ENCODE peak calls at places on chromosomes 11 and 22, in seven cellular contexts. Y is heart left ventricle, R is ovary, C is lower leg skin, U is IMR-90, H is spleen, D is transverse colon. J is an unnamed sample.
A peak's percentile ranks its signal among the peaks of the same experiment; 100 is the strongest.

GRCh38 chr11:122436188-122436555 is 219.3 kb upstream of the UBASH3B start:
- DNase-seq in Y (no peak), R (no peak), C (no peak), U (no peak), H (no peak), D (no peak), J (no peak)

GRCh38 chr11:102799656-102800339 is 1.8 kb upstream of the MMP1 start:
- DNase-seq in Y (no peak), R (no peak), C (no peak), U (peak; percentile 55), H (no peak), D (no peak), J (no peak)

GRCh38 chr11:73266644-73267015 is 5.5 kb upstream of the P2RY6 start:
- DNase-seq in Y (no peak), R (no peak), C (no peak), U (no peak), H (no peak), D (no peak), J (no peak)

GRCh38 chr11:39374963-39375698 is 2084.3 kb downstream of the LRRC4C start:
- DNase-seq in Y (no peak), R (no peak), C (no peak), U (peak; percentile 2), H (no peak), D (no peak), J (peak; percentile 47)

GRCh38 chr11:73308963-73309960 is 1.2 kb downstream of the ARHGEF17 start:
- DNase-seq in Y (peak; percentile 93), R (peak; percentile 92), C (peak; percentile 70), U (peak; percentile 96), H (peak; percentile 91), D (peak; percentile 84), J (peak; percentile 91)

GRCh38 chr11:23284626-23285025 is 424.4 kb upstream of the CCDC179 start:
- DNase-seq in Y (no peak), R (no peak), C (no peak), U (peak; percentile 79), H (no peak), D (no peak), J (no peak)

GRCh38 chr11:13316528-13316961 is 39.0 kb downstream of the BMAL1 start:
- DNase-seq in Y (no peak), R (peak; percentile 74), C (no peak), U (peak; percentile 55), H (no peak), D (no peak), J (no peak)

GRCh38 chr22:25626146-25626992 is 61.9 kb downstream of the GRK3 start:
- DNase-seq in Y (no peak), R (no peak), C (no peak), U (no peak), H (no peak), D (no peak), J (no peak)

GRCh38 chr11:121406291-121406690 is 45.8 kb upstream of the SORL1 start:
- DNase-seq in Y (no peak), R (no peak), C (no peak), U (no peak), H (no peak), D (no peak), J (no peak)

GRCh38 chr11:36027731-36028130 is 83.9 kb downstream of the LDLRAD3 start:
- DNase-seq in Y (no peak), R (no peak), C (no peak), U (no peak), H (no peak), D (no peak), J (no peak)

GRCh38 chr22:31707519-31707918 is 42.4 kb downstream of the PRR14L start:
- DNase-seq in Y (no peak), R (no peak), C (no peak), U (no peak), H (no peak), D (peak; percentile 21), J (no peak)

GRCh38 chr11:2310786-2311455 is 9.1 kb downstream of the TSPAN32 start:
- DNase-seq in Y (no peak), R (no peak), C (no peak), U (no peak), H (peak; percentile 69), D (no peak), J (peak; percentile 16)

GRCh38 chr11:69080361-69080973 is 31.7 kb downstream of the TPCN2 start:
- DNase-seq in Y (no peak), R (no peak), C (no peak), U (peak; percentile 25), H (no peak), D (no peak), J (peak; percentile 41)

GRCh38 chr11:62005231-62005661 is 37.8 kb upstream of the FTH1 start:
- DNase-seq in Y (no peak), R (peak; percentile 30), C (no peak), U (no peak), H (no peak), D (no peak), J (no peak)

GRCh38 chr11:75834728-75835127 is 19.7 kb downstream of the UVRAG start:
- DNase-seq in Y (no peak), R (no peak), C (no peak), U (no peak), H (no peak), D (no peak), J (no peak)

GRCh38 chr11:31487848-31488247 is 21.6 kb downstream of the IMMP1L start:
- DNase-seq in Y (no peak), R (no peak), C (no peak), U (peak; percentile 73), H (no peak), D (no peak), J (peak; percentile 57)

GRCh38 chr22:26362471-26362870 is 66.6 kb upstream of the ASPHD2 start:
- DNase-seq in Y (no peak), R (no peak), C (no peak), U (peak; percentile 6), H (no peak), D (no peak), J (no peak)

GRCh38 chr11:130872961-130873360 is 43.3 kb downstream of the SNX19 start:
- DNase-seq in Y (no peak), R (no peak), C (no peak), U (peak; percentile 87), H (no peak), D (no peak), J (no peak)

GRCh38 chr11:110908401-110909106 is 196.3 kb upstream of the ARHGAP20 start:
- DNase-seq in Y (no peak), R (no peak), C (no peak), U (peak; percentile 94), H (no peak), D (no peak), J (no peak)

GRCh38 chr11:26319906-26320305 is 12.0 kb upstream of the ANO3 start:
- DNase-seq in Y (no peak), R (no peak), C (no peak), U (no peak), H (no peak), D (no peak), J (no peak)

GRCh38 chr11:3037041-3037944 is 19.9 kb downstream of the CARS1 start:
- DNase-seq in Y (peak; percentile 79), R (peak; percentile 86), C (peak; percentile 74), U (peak; percentile 61), H (peak; percentile 86), D (peak; percentile 82), J (peak; percentile 69)

GRCh38 chr22:24968066-24968561 is 15.6 kb downstream of the KIAA1671 start:
- DNase-seq in Y (peak; percentile 25), R (no peak), C (no peak), U (no peak), H (no peak), D (no peak), J (no peak)

GRCh38 chr11:78595431-78596130 is 20.9 kb upstream of the NARS2 start:
- DNase-seq in Y (no peak), R (no peak), C (no peak), U (peak; percentile 34), H (no peak), D (no peak), J (no peak)

GRCh38 chr22:39994566-39995345 is at the start of gene FAM83F:
- DNase-seq in Y (no peak), R (peak; percentile 59), C (no peak), U (no peak), H (peak; percentile 77), D (peak; percentile 74), J (no peak)
- TF ChIP-seq POLR2A in Y (no peak), R (no peak), C (no peak), U (no peak), H (no peak), D (peak; percentile 57), J (no peak)

GRCh38 chr22:47089374-47089773 is 326.9 kb downstream of the TBC1D22A start:
- DNase-seq in Y (no peak), R (no peak), C (no peak), U (no peak), H (no peak), D (no peak), J (no peak)
- TF ChIP-seq POLR2A in Y (no peak), R (no peak), C (no peak), U (no peak), H (no peak), D (no peak), J (no peak)

GRCh38 chr11:6618117-6619020 is 853 bp downstream of the TPP1 start:
- DNase-seq in Y (peak; percentile 70), R (peak; percentile 78), C (peak; percentile 49), U (peak; percentile 90), H (peak; percentile 86), D (peak; percentile 49), J (peak; percentile 98)
- TF ChIP-seq POLR2A in Y (no peak), R (no peak), C (no peak), U (no peak), H (no peak), D (peak; percentile 40), J (no peak)

GRCh38 chr11:19025799-19026406 is 34.6 kb downstream of the MRGPRX2 start:
- DNase-seq in Y (peak; percentile 28), R (no peak), C (no peak), U (peak; percentile 1), H (no peak), D (no peak), J (no peak)
- TF ChIP-seq POLR2A in Y (no peak), R (no peak), C (no peak), U (no peak), H (no peak), D (no peak), J (no peak)

GRCh38 chr11:64531422-64531821 is 59.6 kb upstream of the SLC22A12 start:
- DNase-seq in Y (no peak), R (no peak), C (no peak), U (no peak), H (no peak), D (no peak), J (no peak)
- TF ChIP-seq POLR2A in Y (no peak), R (no peak), C (no peak), U (no peak), H (no peak), D (no peak), J (no peak)

GRCh38 chr11:65169164-65169641 is 830 bp upstream of the SPDYC start:
- DNase-seq in Y (no peak), R (no peak), C (no peak), U (peak; percentile 55), H (peak; percentile 31), D (no peak), J (peak; percentile 68)

GRCh38 chr11:65172600-65172999 is 2.6 kb downstream of the SPDYC start:
- DNase-seq in Y (no peak), R (no peak), C (no peak), U (no peak), H (peak; percentile 41), D (no peak), J (no peak)

GRCh38 chr11:65165847-65166317 is 4.2 kb upstream of the SPDYC start:
- DNase-seq in Y (no peak), R (no peak), C (no peak), U (no peak), H (no peak), D (peak; percentile 60), J (no peak)

GRCh38 chr11:65166893-65167292 is 3.1 kb upstream of the SPDYC start:
- DNase-seq in Y (no peak), R (no peak), C (no peak), U (no peak), H (no peak), D (no peak), J (no peak)

GRCh38 chr11:65170058-65170534 is at the start of gene SPDYC:
- DNase-seq in Y (no peak), R (no peak), C (no peak), U (no peak), H (peak; percentile 56), D (no peak), J (peak; percentile 27)
- TF ChIP-seq POLR2A in Y (no peak), R (no peak), C (no peak), U (no peak), H (no peak), D (no peak), J (no peak)